ENCODE peak calls at places on chromosomes 5 and 9, in four cellular contexts. L is central memory CD4-positive, alpha-beta T cell; O is activated T-helper 1 cell treated with Interleukin-2 at 50 U/mL for 16 hours; W is foreskin fibroblast. A is an unnamed sample.

GRCh38 chr5:87009146-87009545 is 258.5 kb upstream of the RASA1 start:
- DNase-seq in L (no peak), O (no peak), W (no peak), A (no peak)

GRCh38 chr9:4738866-4739586 is 2.0 kb downstream of the AK3 start:
- DNase-seq in L (no peak), O (no peak), W (no peak), A (no peak)

GRCh38 chr5:95162231-95162992 is 122.5 kb downstream of the MCTP1 start:
- DNase-seq in L (no peak), O (no peak), W (no peak), A (no peak)

GRCh38 chr5:59115345-59115744 is 532.5 kb downstream of the RAB3C start:
- DNase-seq in L (no peak), O (no peak), W (peak), A (no peak)

GRCh38 chr9:69535911-69536310 is 136.3 kb downstream of the APBA1 start:
- DNase-seq in L (no peak), O (no peak), W (peak), A (no peak)

GRCh38 chr5:136242136-136242535 is 49.2 kb upstream of the SMIM32 start:
- DNase-seq in L (no peak), O (no peak), W (no peak), A (no peak)

GRCh38 chr5:122704247-122705036 is 70.4 kb upstream of the SNX2 start:
- DNase-seq in L (peak), O (no peak), W (peak), A (no peak)

GRCh38 chr9:135047521-135047920 is 39.9 kb upstream of the OLFM1 start:
- DNase-seq in L (no peak), O (no peak), W (no peak), A (no peak)

GRCh38 chr9:131410051-131410491 is 16.2 kb downstream of the PRRC2B start:
- DNase-seq in L (peak), O (no peak), W (peak), A (no peak)

GRCh38 chr9:37408933-37409710 is 13.4 kb upstream of the GRHPR start:
- DNase-seq in L (peak), O (peak), W (no peak), A (no peak)

GRCh38 chr9:38371495-38371894 is 21.0 kb upstream of the ALDH1B1 start:
- DNase-seq in L (no peak), O (no peak), W (no peak), A (no peak)

GRCh38 chr9:28542928-28543327 is 969.6 kb upstream of the C9orf72 start:
- DNase-seq in L (no peak), O (no peak), W (no peak), A (no peak)

GRCh38 chr5:73295447-73295846 is 122.5 kb downstream of the TMEM174 start:
- DNase-seq in L (no peak), O (no peak), W (no peak), A (no peak)

GRCh38 chr5:37619353-37619752 is 220.5 kb downstream of the GDNF start:
- DNase-seq in L (no peak), O (no peak), W (peak), A (no peak)

GRCh38 chr9:133252301-133252776 is 22.7 kb downstream of the ABO start:
- DNase-seq in L (no peak), O (no peak), W (no peak), A (peak)

GRCh38 chr5:150945501-150945900 is 40.7 kb upstream of the ZNF300 start:
- DNase-seq in L (no peak), O (no peak), W (peak), A (no peak)

GRCh38 chr5:79663212-79663611 is 26.4 kb upstream of the CMYA5 start:
- DNase-seq in L (no peak), O (no peak), W (no peak), A (no peak)

GRCh38 chr5:156522651-156523529 is 195.9 kb downstream of the SGCD start:
- DNase-seq in L (no peak), O (no peak), W (no peak), A (no peak)

GRCh38 chr9:131728961-131729360 is 10.9 kb downstream of the RAPGEF1 start:
- DNase-seq in L (peak), O (peak), W (no peak), A (no peak)

GRCh38 chr9:112218908-112219307 is 43.8 kb upstream of the SUSD1 start:
- DNase-seq in L (no peak), O (no peak), W (no peak), A (no peak)

GRCh38 chr5:166493042-166493441 is 1798.4 kb upstream of the WWC1 start:
- DNase-seq in L (no peak), O (no peak), W (no peak), A (no peak)

GRCh38 chr5:172482156-172483020 is 28.1 kb upstream of the SH3PXD2B start:
- DNase-seq in L (no peak), O (no peak), W (no peak), A (no peak)

GRCh38 chr5:102845041-102845440 is 89.9 kb downstream of the PAM start:
- DNase-seq in L (no peak), O (no peak), W (no peak), A (no peak)

GRCh38 chr5:72507360-72508238 is at the start of gene ZNF366:
- DNase-seq in L (no peak), O (no peak), W (no peak), A (no peak)

GRCh38 chr5:140360101-140360500 is at the start of gene SLC4A9:
- DNase-seq in L (no peak), O (no peak), W (no peak), A (no peak)

GRCh38 chr9:19424176-19424779 is 15.5 kb downstream of the ACER2 start:
- DNase-seq in L (no peak), O (no peak), W (no peak), A (no peak)

GRCh38 chr9:121359358-121360294 is 10.4 kb downstream of the STOM start:
- DNase-seq in L (no peak), O (no peak), W (no peak), A (no peak)

GRCh38 chr5:6759401-6759800 is 46.2 kb downstream of the TENT4A start:
- DNase-seq in L (no peak), O (no peak), W (no peak), A (no peak)

GRCh38 chr5:95711501-95712346 is 19.4 kb upstream of the RHOBTB3 start:
- DNase-seq in L (no peak), O (no peak), W (no peak), A (no peak)

GRCh38 chr9:85377751-85378289 is 363.9 kb downstream of the AGTPBP1 start:
- DNase-seq in L (no peak), O (no peak), W (no peak), A (no peak)

GRCh38 chr5:146052780-146053179 is 52.6 kb downstream of the PLAC8L1 start:
- DNase-seq in L (no peak), O (no peak), W (no peak), A (no peak)

GRCh38 chr5:117394506-117395157 is 820.0 kb upstream of the SEMA6A start:
- DNase-seq in L (no peak), O (no peak), W (no peak), A (no peak)

GRCh38 chr5:31161772-31162171 is 31.7 kb upstream of the CDH6 start:
- DNase-seq in L (no peak), O (no peak), W (no peak), A (no peak)

GRCh38 chr9:93154293-93154903 is 20.3 kb upstream of the NINJ1 start:
- DNase-seq in L (peak), O (no peak), W (no peak), A (no peak)

GRCh38 chr9:104276709-104277245 is 182.7 kb downstream of the SMC2 start:
- DNase-seq in L (no peak), O (no peak), W (peak), A (no peak)

GRCh38 chr9:101372327-101373118 is 12.3 kb downstream of the BAAT start:
- DNase-seq in L (no peak), O (no peak), W (no peak), A (no peak)

GRCh38 chr5:160938532-160938931 is 86.5 kb upstream of the ATP10B start:
- DNase-seq in L (no peak), O (no peak), W (no peak), A (peak)

GRCh38 chr5:56585973-56586740 is 229.2 kb upstream of the MAP3K1 start:
- DNase-seq in L (peak), O (no peak), W (no peak), A (no peak)

GRCh38 chr9:19788152-19788551 is 685 bp downstream of the SLC24A2 start:
- DNase-seq in L (no peak), O (no peak), W (no peak), A (no peak)